ENCODE peak calls at places on chromosomes 12 and 14, in five cellular contexts. V is sigmoid colon, Y is SK-N-SH, G is A549, N is K562. O is an unnamed sample. For H3K9me3, the result is how much of the 10 kb centered on the place peaks cover.

GRCh38 chr12:49872781-49873181 is 29.9 kb upstream of the BCDIN3D start:
- DNase-seq in V (no peak), Y (no peak), G (no peak), N (no peak), O (no peak)

GRCh38 chr12:46266869-46267617 is 1.8 kb downstream of the SLC38A1 start:
- DNase-seq in V (peak), Y (peak), G (peak), N (peak), O (peak)

GRCh38 chr12:64706366-64706765 is 52.8 kb downstream of the GNS start:
- DNase-seq in V (no peak), Y (peak), G (no peak), N (no peak), O (no peak)

GRCh38 chr14:102464846-102465341 is 44.7 kb downstream of the ANKRD9 start:
- DNase-seq in V (no peak), Y (no peak), G (no peak), N (no peak), O (peak)

GRCh38 chr12:34394211-34395055 is 372.1 kb downstream of the ALG10 start:
- DNase-seq in V (peak), Y (peak), G (no peak), N (no peak), O (peak)

GRCh38 chr12:74984631-74985030 is 225.0 kb downstream of the KCNC2 start:
- DNase-seq in V (no peak), Y (no peak), G (no peak), N (no peak), O (no peak)

GRCh38 chr12:31687101-31687527 is 27.6 kb downstream of the ETFBKMT start:
- DNase-seq in V (no peak), Y (no peak), G (no peak), N (no peak), O (no peak)

GRCh38 chr12:9133243-9133938 is 17.7 kb upstream of the A2M start:
- DNase-seq in V (no peak), Y (no peak), G (no peak), N (no peak), O (no peak)

GRCh38 chr12:50764116-50764860 is 387 bp downstream of the ATF1 start:
- DNase-seq in V (peak), Y (peak), G (peak), N (no peak), O (no peak)

GRCh38 chr12:62078020-62078419 is 182.2 kb upstream of the USP15 start:
- DNase-seq in V (no peak), Y (no peak), G (no peak), N (no peak), O (no peak)

GRCh38 chr14:97415907-97416306 is 618.7 kb downstream of the VRK1 start:
- DNase-seq in V (no peak), Y (no peak), G (no peak), N (no peak), O (no peak)

GRCh38 chr12:26028953-26029740 is 70.7 kb downstream of the RASSF8 start:
- DNase-seq in V (no peak), Y (peak), G (peak), N (peak), O (peak)

GRCh38 chr12:104456950-104457745 is 400 bp downstream of the CHST11 start:
- DNase-seq in V (peak), Y (peak), G (peak), N (peak), O (peak)

GRCh38 chr12:88812610-88813009 is 232.3 kb upstream of the KITLG start:
- DNase-seq in V (no peak), Y (no peak), G (no peak), N (no peak), O (no peak)

GRCh38 chr12:24111101-24111500 is 161.6 kb upstream of the SOX5 start:
- DNase-seq in V (no peak), Y (no peak), G (no peak), N (no peak), O (no peak)

GRCh38 chr12:93767524-93767863 is 90.3 kb downstream of the CRADD start:
- DNase-seq in V (no peak), Y (no peak), G (no peak), N (no peak), O (no peak)

GRCh38 chr12:75177997-75178396 is 31.6 kb downstream of the KCNC2 start:
- DNase-seq in V (no peak), Y (no peak), G (peak), N (no peak), O (no peak)

GRCh38 chr14:34931206-34931605 is 51.6 kb upstream of the SRP54 start:
- DNase-seq in V (no peak), Y (no peak), G (peak), N (no peak), O (peak)

GRCh38 chr12:105393586-105393985 is 63.1 kb downstream of the C12orf75 start:
- DNase-seq in V (no peak), Y (no peak), G (no peak), N (no peak), O (no peak)

GRCh38 chr12:106327256-106327852 is 24.8 kb downstream of the TCP11L2 start:
- DNase-seq in V (no peak), Y (no peak), G (no peak), N (no peak), O (no peak)

GRCh38 chr14:43313719-43314118 is 1193.4 kb downstream of the FSCB start:
- DNase-seq in V (no peak), Y (no peak), G (no peak), N (no peak), O (no peak)

GRCh38 chr12:100185361-100185894 is 15.2 kb upstream of the ACTR6 start:
- DNase-seq in V (no peak), Y (peak), G (no peak), N (no peak), O (no peak)

GRCh38 chr14:55352201-55352600 is 59.4 kb downstream of the ATG14 start:
- DNase-seq in V (no peak), Y (no peak), G (no peak), N (no peak), O (no peak)

GRCh38 chr14:73753043-73753886 is 39.1 kb upstream of the PNMA1 start:
- DNase-seq in V (peak), Y (peak), G (no peak), N (peak), O (peak)
- TF ChIP-seq EP300 in V (no peak), Y (no peak), G (no peak), N (peak), O (peak)

GRCh38 chr12:44247588-44247987 is 411.7 kb downstream of the TMEM117 start:
- DNase-seq in V (no peak), Y (peak), G (peak), N (no peak), O (no peak)
- TF ChIP-seq CTCF in V (no peak), Y (peak), G (no peak), N (no peak), O (no peak)

DNA sequence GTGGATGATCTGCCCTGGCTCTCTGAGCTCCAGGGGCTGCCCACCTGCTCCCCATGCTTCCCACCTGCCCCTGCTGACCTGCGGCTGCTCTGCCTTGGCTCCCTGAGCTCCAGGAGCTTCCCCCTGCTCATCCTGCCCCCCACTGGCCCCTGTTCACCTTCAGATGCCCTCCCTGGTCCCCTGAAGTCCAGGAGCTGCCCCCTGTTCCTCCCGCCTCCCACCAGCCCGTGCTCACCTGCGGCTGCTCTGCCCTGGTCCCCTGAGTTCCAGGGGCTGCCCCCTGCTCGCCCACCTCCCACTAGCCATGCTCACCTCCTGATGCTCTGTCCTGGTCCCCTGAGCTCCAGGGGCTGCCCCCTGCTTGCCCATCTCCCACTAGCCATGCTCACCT is 219.7 kb downstream of the TMEM121 start:
- DNase-seq in V (no peak), Y (no peak), G (no peak), N (no peak), O (no peak)
- H3K9me3 ChIP-seq in V (under half), Y (under half), G (under half), N (under half), O (under half)

GRCh38 chr12:6607751-6608591 is 792 bp upstream of the CHD4 start:
- DNase-seq in V (peak), Y (peak), G (peak), N (peak), O (peak)
- TF ChIP-seq EP300 in V (no peak), Y (no peak), G (no peak), N (peak), O (no peak)

O was measured in transverse colon.